ENCODE peak calls at places on chromosomes 16 and 17, in eight cellular contexts. M is D341Med; N is left kidney; Q is COR-L47; K is neural crest cell; Z is ovary; L is activated CD4-positive, alpha-beta T cell treated with anti-CD3 and anti-CD28 coated beads, Interleukin-2, amount 50 U/mL, for 48 hours; T is MV-4-11. U is an unnamed sample.

GRCh38 chr16:47008612-47009011 is 35.1 kb upstream of the DNAJA2 start:
- DNase-seq in M (no peak), N (no peak), Q (no peak), K (no peak), Z (no peak), L (no peak), T (no peak), U (no peak)

GRCh38 chr17:8753976-8754440 is 4.3 kb downstream of the SPDYE4 start:
- DNase-seq in M (no peak), N (peak), Q (no peak), K (no peak), Z (no peak), L (no peak), T (peak), U (no peak)

GRCh38 chr16:48447940-48448536 is 62.8 kb upstream of the SIAH1 start:
- DNase-seq in M (no peak), N (no peak), Q (no peak), K (no peak), Z (no peak), L (no peak), T (no peak), U (no peak)

GRCh38 chr16:58882292-58882691 is 148.2 kb upstream of the GOT2 start:
- DNase-seq in M (no peak), N (no peak), Q (no peak), K (no peak), Z (no peak), L (no peak), T (peak), U (no peak)

GRCh38 chr17:12765544-12765943 is 23.8 kb upstream of the ARHGAP44 start:
- DNase-seq in M (no peak), N (no peak), Q (no peak), K (no peak), Z (peak), L (no peak), T (peak), U (peak)

GRCh38 chr16:17942067-17942466 is 394.5 kb downstream of the NPIPA8 start:
- DNase-seq in M (no peak), N (no peak), Q (no peak), K (no peak), Z (no peak), L (no peak), T (no peak), U (no peak)

GRCh38 chr16:76071690-76072089 is 205.5 kb upstream of the CNTNAP4 start:
- DNase-seq in M (no peak), N (no peak), Q (no peak), K (no peak), Z (no peak), L (no peak), T (no peak), U (no peak)

GRCh38 chr16:31487076-31487719 is 4.3 kb downstream of the SLC5A2 start:
- DNase-seq in M (no peak), N (peak), Q (no peak), K (no peak), Z (no peak), L (no peak), T (no peak), U (no peak)

GRCh38 chr17:78747479-78747878 is 34.6 kb downstream of the CYTH1 start:
- DNase-seq in M (no peak), N (no peak), Q (no peak), K (no peak), Z (no peak), L (no peak), T (peak), U (no peak)

GRCh38 chr17:80781851-80782277 is 209.8 kb upstream of the CHMP6 start:
- DNase-seq in M (no peak), N (no peak), Q (no peak), K (no peak), Z (no peak), L (no peak), T (no peak), U (no peak)

U was measured in amniotic stem cell.